ENCODE peak calls at places on chromosomes 1 and 21, in eight cellular contexts. K, V, T, X, W, F, E and Q are unnamed samples.

GRCh38 chr1:191134796-191135195 is 657.1 kb upstream of the BRINP3 start:
- DNase-seq in K (no peak), V (no peak), T (no peak), X (no peak), W (no peak), F (no peak), E (no peak), Q (no peak)

GRCh38 chr21:45324430-45325205 is 36.9 kb upstream of the POFUT2 start:
- DNase-seq in K (no peak), V (no peak), T (no peak), X (no peak), W (no peak), F (no peak), E (peak), Q (peak)

GRCh38 chr1:245684111-245684510 is 529.3 kb downstream of the KIF26B start:
- DNase-seq in K (no peak), V (no peak), T (no peak), X (no peak), W (peak), F (no peak), E (no peak), Q (no peak)

GRCh38 chr1:54070549-54070915 is 17.1 kb downstream of the TCEANC2 start:
- DNase-seq in K (no peak), V (no peak), T (no peak), X (peak), W (no peak), F (no peak), E (no peak), Q (no peak)

GRCh38 chr1:41504126-41505035 is 19.9 kb upstream of the EDN2 start:
- DNase-seq in K (no peak), V (no peak), T (peak), X (peak), W (no peak), F (peak), E (no peak), Q (no peak)

GRCh38 chr1:183349201-183349711 is 68.9 kb downstream of the NMNAT2 start:
- DNase-seq in K (no peak), V (no peak), T (peak), X (peak), W (no peak), F (no peak), E (peak), Q (no peak)

GRCh38 chr21:32940079-32941014 is 85.4 kb upstream of the OLIG2 start:
- DNase-seq in K (peak), V (peak), T (no peak), X (peak), W (peak), F (peak), E (peak), Q (peak)

GRCh38 chr1:233081686-233082085 is 131.3 kb downstream of the NTPCR start:
- DNase-seq in K (peak), V (no peak), T (no peak), X (peak), W (no peak), F (no peak), E (no peak), Q (no peak)

GRCh38 chr1:192474080-192474683 is 101.4 kb upstream of the RGS1 start:
- DNase-seq in K (no peak), V (no peak), T (no peak), X (peak), W (no peak), F (peak), E (no peak), Q (no peak)

GRCh38 chr1:174023438-174023837 is 1.3 kb upstream of the RC3H1 start:
- DNase-seq in K (peak), V (peak), T (peak), X (no peak), W (peak), F (no peak), E (no peak), Q (peak)

GRCh38 chr1:81802601-81803422 is 2.1 kb downstream of the ADGRL2 start:
- DNase-seq in K (no peak), V (peak), T (peak), X (peak), W (peak), F (peak), E (peak), Q (peak)

GRCh38 chr1:39926343-39926769 is 24.6 kb upstream of the MYCL start:
- DNase-seq in K (peak), V (no peak), T (no peak), X (no peak), W (no peak), F (no peak), E (peak), Q (no peak)

GRCh38 chr1:205924436-205924742 is 18.9 kb downstream of the SLC26A9 start:
- DNase-seq in K (no peak), V (no peak), T (no peak), X (no peak), W (no peak), F (no peak), E (no peak), Q (no peak)

GRCh38 chr1:10796029-10796944 is at the start of gene CASZ1:
- DNase-seq in K (no peak), V (peak), T (peak), X (peak), W (peak), F (peak), E (peak), Q (peak)

GRCh38 chr1:40649592-40649930 is 15.9 kb downstream of the RIMS3 start:
- DNase-seq in K (no peak), V (no peak), T (no peak), X (no peak), W (no peak), F (no peak), E (no peak), Q (no peak)

GRCh38 chr1:41009466-41009865 is 12.1 kb downstream of the SLFNL1 start:
- DNase-seq in K (no peak), V (no peak), T (no peak), X (no peak), W (no peak), F (no peak), E (no peak), Q (no peak)

GRCh38 chr1:230698130-230698529 is 15.8 kb downstream of the AGT start:
- DNase-seq in K (no peak), V (peak), T (no peak), X (no peak), W (no peak), F (no peak), E (no peak), Q (no peak)

GRCh38 chr1:155325596-155325893 is 4.9 kb downstream of the RUSC1 start:
- DNase-seq in K (no peak), V (no peak), T (no peak), X (no peak), W (no peak), F (no peak), E (no peak), Q (no peak)

GRCh38 chr1:161072751-161073449 is 3.2 kb upstream of the ARHGAP30 start:
- DNase-seq in K (no peak), V (no peak), T (no peak), X (no peak), W (no peak), F (no peak), E (no peak), Q (no peak)

GRCh38 chr21:45256912-45257672 is 30.6 kb downstream of the POFUT2 start:
- DNase-seq in K (no peak), V (peak), T (no peak), X (peak), W (no peak), F (no peak), E (no peak), Q (no peak)

GRCh38 chr1:242055921-242056320 is 57.0 kb upstream of the MAP1LC3C start:
- DNase-seq in K (no peak), V (no peak), T (no peak), X (no peak), W (no peak), F (peak), E (no peak), Q (no peak)

GRCh38 chr1:77642196-77642595 is 40.3 kb downstream of the ZZZ3 start:
- DNase-seq in K (no peak), V (no peak), T (peak), X (no peak), W (no peak), F (no peak), E (no peak), Q (no peak)

GRCh38 chr21:42513151-42513984 is at the start of gene SLC37A1:
- DNase-seq in K (no peak), V (peak), T (no peak), X (no peak), W (peak), F (peak), E (no peak), Q (peak)

GRCh38 chr1:26574690-26575349 is 45.3 kb downstream of the RPS6KA1 start:
- DNase-seq in K (no peak), V (no peak), T (no peak), X (no peak), W (no peak), F (no peak), E (peak), Q (no peak)

GRCh38 chr1:233614173-233614742 is 352 bp downstream of the KCNK1 start:
- DNase-seq in K (no peak), V (peak), T (no peak), X (peak), W (peak), F (peak), E (peak), Q (peak)

GRCh38 chr1:38559180-38559874 is 300.2 kb downstream of the RRAGC start:
- DNase-seq in K (peak), V (no peak), T (no peak), X (no peak), W (peak), F (no peak), E (no peak), Q (peak)

GRCh38 chr1:15206418-15207030 is 40.5 kb upstream of the FHAD1 start:
- DNase-seq in K (no peak), V (no peak), T (no peak), X (no peak), W (no peak), F (peak), E (no peak), Q (no peak)

GRCh38 chr1:92900539-92900938 is 60.7 kb downstream of the DIPK1A start:
- DNase-seq in K (no peak), V (no peak), T (no peak), X (no peak), W (no peak), F (no peak), E (no peak), Q (no peak)
- TF ChIP-seq CTCF in K (no peak), V (peak), T (no peak), X (no peak), W (no peak), F (no peak), E (no peak), Q (no peak)

GRCh38 chr1:168610111-168610510 is 33.7 kb downstream of the XCL1 start:
- DNase-seq in K (no peak), V (no peak), T (no peak), X (no peak), W (no peak), F (no peak), E (no peak), Q (no peak)
- TF ChIP-seq CTCF in K (no peak), V (no peak), T (peak), X (no peak), W (no peak), F (no peak), E (no peak), Q (no peak)

GRCh38 chr1:176208034-176208433 is 948 bp upstream of the COP1 start:
- DNase-seq in K (no peak), V (no peak), T (no peak), X (no peak), W (no peak), F (no peak), E (no peak), Q (no peak)
- TF ChIP-seq CTCF in K (no peak), V (no peak), T (no peak), X (no peak), W (no peak), F (no peak), E (no peak), Q (no peak)

GRCh38 chr1:209513226-209513625 is 70.3 kb upstream of the CAMK1G start:
- DNase-seq in K (peak), V (peak), T (peak), X (peak), W (no peak), F (peak), E (no peak), Q (no peak)
- TF ChIP-seq CTCF in K (peak), V (peak), T (peak), X (peak), W (no peak), F (peak), E (peak), Q (no peak)

GRCh38 chr1:102572637-102573036 is 535.7 kb downstream of the COL11A1 start:
- DNase-seq in K (no peak), V (no peak), T (no peak), X (no peak), W (no peak), F (no peak), E (no peak), Q (no peak)
- TF ChIP-seq CTCF in K (no peak), V (no peak), T (no peak), X (no peak), W (no peak), F (no peak), E (no peak), Q (no peak)

GRCh38 chr21:15022608-15023261 is 42.1 kb downstream of the NRIP1 start:
- DNase-seq in K (no peak), V (no peak), T (no peak), X (peak), W (no peak), F (no peak), E (no peak), Q (no peak)
- TF ChIP-seq CTCF in K (no peak), V (no peak), T (no peak), X (peak), W (no peak), F (no peak), E (no peak), Q (no peak)